ENCODE peak calls at places on chromosomes 3 and 15, in seven cellular contexts. O is stomach, Z is fibroblast of lung, M is esophagus squamous epithelium, W is neural progenitor cell, X is Panc1, H is ovary. C is an unnamed sample. For H3K36me3, the result is how much of the 10 kb centered on the place peaks cover.

GRCh38 chr3:111621535-111621934 is 26.4 kb upstream of the ZBED2 start:
- DNase-seq in O (no peak), Z (no peak), M (no peak), W (peak), X (no peak), H (no peak), C (no peak)

GRCh38 chr3:88742066-88742465 is 365.4 kb upstream of the EPHA3 start:
- DNase-seq in O (no peak), Z (peak), M (no peak), W (no peak), X (no peak), H (no peak), C (no peak)

GRCh38 chr3:43191116-43191515 is 85.2 kb upstream of the POMGNT2 start:
- DNase-seq in O (no peak), Z (no peak), M (no peak), W (no peak), X (no peak), H (no peak), C (no peak)

GRCh38 chr3:112605285-112605684 is 35.7 kb downstream of the CCDC80 start:
- DNase-seq in O (no peak), Z (peak), M (no peak), W (no peak), X (no peak), H (no peak), C (peak)

GRCh38 chr3:101303089-101303731 is 17.2 kb downstream of the IMPG2 start:
- DNase-seq in O (no peak), Z (peak), M (no peak), W (no peak), X (peak), H (no peak), C (no peak)

GRCh38 chr3:152357587-152357986 is 88.9 kb downstream of the MBNL1 start:
- DNase-seq in O (no peak), Z (no peak), M (no peak), W (no peak), X (no peak), H (no peak), C (no peak)

GRCh38 chr15:82999905-83000671 is 11.4 kb downstream of the C15orf40 start:
- DNase-seq in O (no peak), Z (peak), M (no peak), W (peak), X (peak), H (no peak), C (peak)

GRCh38 chr3:183272142-183272541 is 19.1 kb downstream of the B3GNT5 start:
- DNase-seq in O (no peak), Z (no peak), M (no peak), W (no peak), X (no peak), H (no peak), C (no peak)

GRCh38 chr3:171142985-171143384 is 116.5 kb upstream of the SLC2A2 start:
- DNase-seq in O (peak), Z (peak), M (no peak), W (no peak), X (no peak), H (no peak), C (no peak)

GRCh38 chr15:65791335-65792129 is 561 bp downstream of the DENND4A start:
- DNase-seq in O (peak), Z (peak), M (no peak), W (peak), X (no peak), H (peak), C (peak)

GRCh38 chr3:181487236-181487978 is 224.3 kb upstream of the SOX2 start:
- DNase-seq in O (peak), Z (no peak), M (no peak), W (no peak), X (no peak), H (no peak), C (no peak)

GRCh38 chr15:28933710-28934445 is 48.1 kb downstream of the APBA2 start:
- DNase-seq in O (no peak), Z (peak), M (no peak), W (peak), X (no peak), H (no peak), C (no peak)

GRCh38 chr3:197511853-197512635 is 43.7 kb downstream of the BDH1 start:
- DNase-seq in O (no peak), Z (no peak), M (no peak), W (no peak), X (no peak), H (no peak), C (no peak)

GRCh38 chr3:31952205-31952604 is 28.9 kb downstream of the OSBPL10 start:
- DNase-seq in O (no peak), Z (no peak), M (no peak), W (no peak), X (no peak), H (no peak), C (no peak)

GRCh38 chr3:115651089-115651488 is 27.8 kb downstream of the GAP43 start:
- DNase-seq in O (no peak), Z (no peak), M (no peak), W (no peak), X (no peak), H (no peak), C (no peak)

GRCh38 chr15:60315878-60316277 is 81.9 kb downstream of the ANXA2 start:
- DNase-seq in O (no peak), Z (no peak), M (no peak), W (no peak), X (no peak), H (no peak), C (no peak)

GRCh38 chr3:194351952-194352536 is 916 bp upstream of the CPN2 start:
- DNase-seq in O (no peak), Z (no peak), M (no peak), W (no peak), X (no peak), H (no peak), C (no peak)

GRCh38 chr3:182487621-182488020 is 305.7 kb upstream of the ATP11B start:
- DNase-seq in O (no peak), Z (no peak), M (no peak), W (no peak), X (no peak), H (no peak), C (no peak)

GRCh38 chr3:150779402-150779858 is 16.5 kb upstream of the SIAH2 start:
- DNase-seq in O (no peak), Z (no peak), M (no peak), W (peak), X (no peak), H (no peak), C (no peak)

GRCh38 chr15:56608140-56608778 is 125.0 kb downstream of the ZNF280D start:
- DNase-seq in O (no peak), Z (peak), M (no peak), W (no peak), X (no peak), H (no peak), C (no peak)

GRCh38 chr3:13927295-13927694 is 47.4 kb upstream of the WNT7A start:
- DNase-seq in O (no peak), Z (no peak), M (no peak), W (no peak), X (no peak), H (no peak), C (no peak)

GRCh38 chr15:73324496-73325170 is 44.1 kb downstream of the HCN4 start:
- DNase-seq in O (no peak), Z (no peak), M (no peak), W (no peak), X (no peak), H (peak), C (no peak)
- H3K36me3 ChIP-seq in O (under half), Z (under half), M (under half), W (under half), X (under half), H (under half), C (under half)

GRCh38 chr3:192804502-192804901 is 77.2 kb upstream of the FGF12 start:
- DNase-seq in O (no peak), Z (no peak), M (no peak), W (no peak), X (no peak), H (no peak), C (no peak)

GRCh38 chr3:192801985-192802384 is 74.6 kb upstream of the FGF12 start:
- DNase-seq in O (no peak), Z (no peak), M (no peak), W (no peak), X (no peak), H (no peak), C (no peak)

DNA sequence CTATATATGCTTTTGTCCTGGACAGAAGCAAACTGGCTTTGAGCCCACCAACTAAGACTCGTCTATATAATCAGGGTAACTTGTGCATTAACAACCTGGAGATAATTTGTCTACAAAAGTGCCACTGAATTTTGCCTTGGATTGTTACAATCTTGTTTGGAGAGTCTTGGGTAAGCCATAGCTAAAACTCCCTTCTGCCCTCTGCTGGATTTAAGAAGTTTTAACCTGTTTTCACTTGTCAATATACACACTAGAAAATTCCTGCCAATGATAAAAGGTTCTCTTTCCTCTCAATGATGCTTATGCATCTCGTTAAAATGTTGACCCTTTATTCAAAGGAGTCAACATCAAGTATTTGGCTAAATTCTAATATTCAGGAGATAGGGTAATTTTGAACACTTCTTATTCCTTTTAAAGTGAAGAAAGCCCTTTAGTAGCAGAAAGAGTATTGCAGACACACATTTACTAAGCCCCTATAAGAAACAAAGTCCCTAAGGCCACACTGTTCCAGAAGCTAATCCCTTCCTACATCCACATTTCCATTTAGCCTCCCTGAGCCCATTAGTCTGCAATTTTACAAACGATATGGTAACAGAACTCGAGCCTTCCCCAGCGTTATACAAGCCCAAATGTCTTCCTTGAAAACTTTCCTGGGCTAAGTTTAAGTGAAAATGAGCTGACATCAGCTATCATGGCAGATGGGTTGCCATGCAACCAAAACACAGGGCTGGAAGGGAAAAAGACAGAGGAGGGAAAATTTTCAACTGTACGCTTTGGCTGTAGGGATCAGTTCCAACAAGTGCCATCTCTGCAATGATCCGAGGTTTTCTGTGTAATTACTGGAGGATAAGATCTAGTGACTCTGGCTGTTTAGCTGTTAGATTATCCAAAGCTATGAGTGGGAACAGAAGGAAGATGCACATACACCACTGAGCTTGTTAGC is 75.9 kb upstream of the FGF12 start:
- DNase-seq in O (no peak), Z (peak), M (no peak), W (peak), X (no peak), H (no peak), C (no peak)
- TF ChIP-seq CTCF in O (peak), Z (peak), M (peak), W (peak), X (peak), H (peak), C (peak)

DNA sequence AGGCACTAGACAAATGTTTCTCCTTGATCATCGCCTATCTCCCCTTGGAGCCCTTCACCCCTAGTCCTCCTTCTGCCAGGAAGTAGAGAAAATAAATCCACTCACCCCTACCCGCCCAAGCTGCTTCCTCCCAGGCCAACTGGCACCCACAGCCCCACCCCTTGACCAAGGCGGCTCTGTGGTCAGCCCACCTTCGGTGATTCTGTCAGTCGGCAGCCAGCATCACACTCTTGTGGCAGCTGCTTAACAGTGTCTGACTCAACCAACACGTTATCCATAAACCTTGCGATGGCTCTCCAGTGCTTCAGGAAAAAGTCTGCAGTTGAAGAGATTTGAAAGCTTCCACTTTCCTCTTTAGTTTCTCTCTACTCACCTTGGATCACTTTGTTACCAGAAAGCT is 7.6 kb downstream of the SHF start:
- DNase-seq in O (no peak), Z (peak), M (no peak), W (no peak), X (no peak), H (no peak), C (no peak)
- H3K36me3 ChIP-seq in O (under half), Z (under half), M (under half), W (under half), X (under half), H (under half), C (under half)

GRCh38 chr3:136141296-136141785 is 54.8 kb downstream of the MSL2 start:
- DNase-seq in O (no peak), Z (peak), M (no peak), W (no peak), X (no peak), H (no peak), C (no peak)
- TF ChIP-seq CTCF in O (no peak), Z (no peak), M (no peak), W (no peak), X (no peak), H (no peak), C (no peak)

GRCh38 chr15:70058642-70059360 is 38.9 kb downstream of the TLE3 start:
- DNase-seq in O (no peak), Z (no peak), M (no peak), W (no peak), X (no peak), H (peak), C (no peak)
- H3K36me3 ChIP-seq in O (half or more), Z (under half), M (half or more), W (under half), X (under half), H (under half), C (under half)

GRCh38 chr15:90388462-90389182 is 580 bp downstream of the IQGAP1 start:
- DNase-seq in O (peak), Z (peak), M (no peak), W (peak), X (no peak), H (peak), C (peak)
- TF ChIP-seq CTCF in O (no peak), Z (no peak), M (no peak), W (peak), X (no peak), H (peak), C (no peak)

GRCh38 chr3:12922299-12922698 is 80.9 kb upstream of the RPL32 start:
- DNase-seq in O (no peak), Z (no peak), M (no peak), W (no peak), X (no peak), H (no peak), C (no peak)

GRCh38 chr3:12925648-12926047 is 84.3 kb upstream of the RPL32 start:
- DNase-seq in O (no peak), Z (no peak), M (no peak), W (no peak), X (no peak), H (no peak), C (no peak)

GRCh38 chr3:12926660-12927059 is 85.3 kb upstream of the RPL32 start:
- DNase-seq in O (peak), Z (no peak), M (no peak), W (no peak), X (no peak), H (no peak), C (no peak)

GRCh38 chr3:12922881-12923431 is 81.6 kb upstream of the RPL32 start:
- DNase-seq in O (no peak), Z (no peak), M (no peak), W (no peak), X (no peak), H (no peak), C (no peak)

GRCh38 chr3:12924437-12924836 is 83.1 kb upstream of the RPL32 start:
- DNase-seq in O (no peak), Z (no peak), M (no peak), W (no peak), X (no peak), H (no peak), C (no peak)
- H3K36me3 ChIP-seq in O (under half), Z (under half), M (under half), W (under half), X (under half), H (under half), C (half or more)

GRCh38 chr3:138263104-138263503 is 66.5 kb downstream of the NME9 start:
- DNase-seq in O (no peak), Z (no peak), M (no peak), W (peak), X (no peak), H (no peak), C (no peak)
- TF ChIP-seq CTCF in O (no peak), Z (no peak), M (no peak), W (peak), X (peak), H (no peak), C (no peak)